ENCODE peak calls at places on chromosomes 4 and X, in seven cellular contexts. One of them, this sample, is unnamed.
A peak's percentile ranks its signal among the peaks of the same experiment; 100 is the strongest.

GRCh38 chrX:2446815-2447214 is 54.0 kb downstream of the DHRSX start:
- DNase-seq in Daoy: no peak
- DNase-seq in EL: no peak
- DNase-seq in T1000: no peak
- DNase-seq in LoVo: no peak
- DNase-seq in naive thymus-derived CD8-positive, alpha-beta T cell: no peak
- DNase-seq in HCT116: no peak
- DNase-seq in this sample: no peak

GRCh38 chrX:40155617-40156471 is 58.1 kb upstream of the BCOR start:
- DNase-seq in T1000: no peak
- DNase-seq in HCT116: no peak
- DNase-seq in LoVo: no peak
- DNase-seq in EL: no peak
- DNase-seq in Daoy: no peak
- DNase-seq in naive thymus-derived CD8-positive, alpha-beta T cell: no peak
- DNase-seq in this sample: no peak

GRCh38 chr4:48985976-48986653 is at the start of gene CWH43:
- DNase-seq in naive thymus-derived CD8-positive, alpha-beta T cell: no peak
- DNase-seq in LoVo: no peak
- DNase-seq in HCT116: no peak
- DNase-seq in EL: no peak
- DNase-seq in T1000: no peak
- DNase-seq in Daoy: peak; percentile 10
- DNase-seq in this sample: no peak

GRCh38 chr4:16643852-16644251 is 254.6 kb downstream of the LDB2 start:
- DNase-seq in LoVo: no peak
- DNase-seq in EL: no peak
- DNase-seq in naive thymus-derived CD8-positive, alpha-beta T cell: no peak
- DNase-seq in HCT116: no peak
- DNase-seq in Daoy: no peak
- DNase-seq in T1000: no peak
- DNase-seq in this sample: no peak

GRCh38 chrX:110286126-110286525 is 31.8 kb downstream of the AMMECR1 start:
- DNase-seq in LoVo: peak; percentile 46
- DNase-seq in T1000: no peak
- DNase-seq in HCT116: peak; percentile 12
- DNase-seq in Daoy: peak; percentile 65
- DNase-seq in EL: peak; percentile 81
- DNase-seq in naive thymus-derived CD8-positive, alpha-beta T cell: no peak
- DNase-seq in this sample: peak; percentile 76

GRCh38 chr4:139783761-139784484 is 118.3 kb downstream of the MGST2 start:
- DNase-seq in LoVo: no peak
- DNase-seq in HCT116: no peak
- DNase-seq in naive thymus-derived CD8-positive, alpha-beta T cell: no peak
- DNase-seq in Daoy: no peak
- DNase-seq in EL: no peak
- DNase-seq in T1000: no peak
- DNase-seq in this sample: no peak

GRCh38 chr4:118112647-118113046 is 78.4 kb downstream of the NDST3 start:
- DNase-seq in naive thymus-derived CD8-positive, alpha-beta T cell: no peak
- DNase-seq in HCT116: no peak
- DNase-seq in EL: peak; percentile 52
- DNase-seq in Daoy: peak; percentile 5
- DNase-seq in T1000: no peak
- DNase-seq in LoVo: no peak
- DNase-seq in this sample: no peak

GRCh38 chrX:133637765-133638164 is 222.5 kb upstream of the GPC4 start:
- DNase-seq in Daoy: no peak
- DNase-seq in LoVo: no peak
- DNase-seq in T1000: no peak
- DNase-seq in EL: no peak
- DNase-seq in naive thymus-derived CD8-positive, alpha-beta T cell: no peak
- DNase-seq in HCT116: no peak
- DNase-seq in this sample: peak; percentile 56

GRCh38 chrX:21978346-21978745 is 37.8 kb downstream of the SMS start:
- DNase-seq in LoVo: no peak
- DNase-seq in HCT116: no peak
- DNase-seq in EL: no peak
- DNase-seq in naive thymus-derived CD8-positive, alpha-beta T cell: no peak
- DNase-seq in Daoy: no peak
- DNase-seq in T1000: no peak
- DNase-seq in this sample: no peak

GRCh38 chr4:39660757-39661156 is 22.1 kb upstream of the SMIM14 start:
- DNase-seq in naive thymus-derived CD8-positive, alpha-beta T cell: no peak
- DNase-seq in LoVo: no peak
- DNase-seq in Daoy: no peak
- DNase-seq in HCT116: no peak
- DNase-seq in T1000: no peak
- DNase-seq in EL: no peak
- DNase-seq in this sample: no peak

GRCh38 chr4:117429061-117429460 is 343.7 kb upstream of the TRAM1L1 start:
- DNase-seq in EL: no peak
- DNase-seq in naive thymus-derived CD8-positive, alpha-beta T cell: no peak
- DNase-seq in HCT116: no peak
- DNase-seq in Daoy: no peak
- DNase-seq in T1000: no peak
- DNase-seq in LoVo: no peak
- DNase-seq in this sample: no peak

GRCh38 chrX:20527458-20528099 is 260.9 kb upstream of the RPS6KA3 start:
- DNase-seq in T1000: no peak
- DNase-seq in Daoy: no peak
- DNase-seq in EL: no peak
- DNase-seq in naive thymus-derived CD8-positive, alpha-beta T cell: no peak
- DNase-seq in HCT116: no peak
- DNase-seq in LoVo: peak; percentile 19
- DNase-seq in this sample: no peak

GRCh38 chr4:82801910-82802521 is 3.4 kb upstream of the SCD5 start:
- DNase-seq in EL: peak; percentile 42
- DNase-seq in LoVo: peak; percentile 24
- DNase-seq in T1000: no peak
- DNase-seq in naive thymus-derived CD8-positive, alpha-beta T cell: no peak
- DNase-seq in HCT116: no peak
- DNase-seq in Daoy: peak; percentile 13
- DNase-seq in this sample: no peak

GRCh38 chr4:72302981-72303704 is 265.9 kb downstream of the ADAMTS3 start:
- DNase-seq in naive thymus-derived CD8-positive, alpha-beta T cell: peak; percentile 31
- DNase-seq in T1000: peak; percentile 10
- DNase-seq in Daoy: no peak
- DNase-seq in HCT116: peak; percentile 6
- DNase-seq in LoVo: peak; percentile 42
- DNase-seq in EL: peak; percentile 52
- DNase-seq in this sample: peak; percentile 6